ENCODE peak calls at places on chromosomes 5 and 9, in nine cellular contexts. B, U, D, V, O, L, N, K and H are unnamed samples. For H3K27me3, the result is how much of the 10 kb centered on the place peaks cover.

GRCh38 chr5:124996764-124997077 is 250.3 kb upstream of the ZNF608 start:
- DNase-seq in K (no peak), N (no peak), U (no peak), B (no peak), V (no peak), L (no peak), O (no peak), D (peak), H (no peak)

GRCh38 chr5:9125852-9126251 is 420.0 kb downstream of the SEMA5A start:
- DNase-seq in U (no peak), D (no peak), B (no peak), L (no peak), N (no peak), V (no peak), O (no peak), K (no peak), H (no peak)

GRCh38 chr5:59040007-59040803 is 457.3 kb downstream of the RAB3C start:
- DNase-seq in B (peak), O (no peak), N (no peak), K (no peak), U (peak), L (no peak), D (peak), V (no peak), H (peak)

GRCh38 chr9:82170871-82171270 is 182.3 kb downstream of the SPATA31D1 start:
- DNase-seq in D (no peak), O (no peak), K (no peak), L (no peak), V (no peak), N (no peak), U (no peak), B (no peak), H (no peak)

GRCh38 chr5:86463339-86463738 is 154.4 kb upstream of the COX7C start:
- DNase-seq in K (no peak), O (no peak), U (no peak), V (no peak), L (no peak), D (no peak), B (no peak), N (no peak), H (no peak)

GRCh38 chr9:129486496-129487306 is 134.2 kb downstream of the C9orf50 start:
- DNase-seq in B (peak), O (peak), U (peak), L (no peak), D (no peak), V (no peak), N (peak), K (peak), H (no peak)

GRCh38 chr9:115694014-115694413 is 459.6 kb upstream of the PAPPA start:
- DNase-seq in U (no peak), O (no peak), B (peak), K (no peak), D (no peak), L (no peak), V (no peak), N (no peak), H (no peak)

GRCh38 chr9:114055061-114055460 is 23.0 kb downstream of the AMBP start:
- DNase-seq in B (no peak), N (no peak), V (no peak), K (no peak), U (no peak), L (peak), D (no peak), O (no peak), H (no peak)

GRCh38 chr9:1042466-1042865 is 7.7 kb upstream of the DMRT2 start:
- DNase-seq in D (no peak), K (no peak), B (no peak), V (no peak), U (no peak), O (no peak), L (peak), N (no peak), H (no peak)

GRCh38 chr9:92682269-92682668 is 12.3 kb upstream of the IPPK start:
- DNase-seq in K (no peak), N (no peak), O (no peak), B (no peak), V (no peak), L (no peak), D (no peak), U (no peak), H (no peak)

GRCh38 chr9:127903557-127904475 is 4.4 kb upstream of the ST6GALNAC6 start:
- DNase-seq in U (peak), D (peak), B (peak), O (no peak), N (peak), K (peak), L (peak), V (no peak), H (peak)

GRCh38 chr9:92724528-92725265 is 39.9 kb downstream of the BICD2 start:
- DNase-seq in K (no peak), B (no peak), U (no peak), L (peak), V (no peak), O (no peak), N (no peak), D (no peak), H (no peak)

GRCh38 chr5:72284674-72285424 is 35.2 kb downstream of the MRPS27 start:
- DNase-seq in V (no peak), N (no peak), L (no peak), D (no peak), B (no peak), U (no peak), K (no peak), O (no peak), H (no peak)

GRCh38 chr5:73304381-73304780 is 131.4 kb downstream of the TMEM174 start:
- DNase-seq in O (no peak), K (no peak), L (no peak), B (no peak), N (no peak), V (no peak), D (no peak), U (no peak), H (no peak)
- H3K27me3 ChIP-seq in O (half or more), K (under half), L (half or more), B (under half), N (half or more), V (half or more), D (half or more), U (half or more), H (under half)

GRCh38 chr9:134707731-134708671 is 66.4 kb downstream of the COL5A1 start:
- DNase-seq in B (no peak), U (no peak), K (no peak), O (no peak), L (no peak), N (no peak), D (no peak), V (no peak), H (no peak)

GRCh38 chr9:134709512-134710270 is 68.1 kb downstream of the COL5A1 start:
- DNase-seq in B (peak), N (peak), L (no peak), O (peak), D (no peak), V (no peak), U (peak), K (peak), H (no peak)

GRCh38 chr9:134710271-134710540 is 68.6 kb downstream of the COL5A1 start:
- DNase-seq in O (no peak), L (no peak), K (no peak), B (no peak), U (no peak), N (no peak), D (no peak), V (no peak), H (no peak)

GRCh38 chr9:134707031-134707680 is 65.6 kb downstream of the COL5A1 start:
- DNase-seq in D (peak), L (peak), U (peak), V (no peak), O (peak), N (peak), K (peak), B (peak), H (no peak)

DNA sequence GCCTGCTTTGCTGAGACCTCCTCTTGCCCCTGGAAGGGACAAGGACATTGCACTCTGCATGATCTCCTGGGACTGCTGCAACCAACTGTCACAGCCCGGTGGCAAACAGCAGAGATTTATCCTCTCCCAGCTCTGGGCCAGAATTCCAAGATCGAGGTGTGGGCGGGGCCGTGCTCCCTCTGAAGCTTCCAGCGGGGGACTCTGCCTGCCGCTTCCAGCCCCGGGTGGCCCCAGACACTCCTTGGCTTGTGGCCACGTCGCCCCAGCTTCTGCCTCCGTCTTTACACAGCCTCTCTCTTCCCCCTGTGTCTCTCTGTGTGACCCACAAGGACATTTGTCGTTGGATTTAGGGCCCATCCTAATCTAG is 67.1 kb downstream of the COL5A1 start:
- DNase-seq in U (no peak), N (no peak), O (no peak), V (no peak), D (no peak), B (no peak), L (no peak), K (no peak), H (no peak)
- H3K27ac ChIP-seq in U (no peak), N (peak), O (peak), V (no peak), D (no peak), B (no peak), L (no peak), K (peak), H (no peak)

GRCh38 chr9:138049085-138049778 is 171.7 kb downstream of the CACNA1B start:
- DNase-seq in D (no peak), B (no peak), O (no peak), N (no peak), U (no peak), V (peak), L (peak), K (no peak), H (no peak)

GRCh38 chr9:138046641-138047301 is 169.2 kb downstream of the CACNA1B start:
- DNase-seq in L (peak), N (peak), O (no peak), B (no peak), U (no peak), D (no peak), V (no peak), K (no peak), H (no peak)

GRCh38 chr9:138045541-138046490 is 168.2 kb downstream of the CACNA1B start:
- DNase-seq in U (no peak), L (peak), N (peak), O (no peak), K (no peak), D (no peak), B (no peak), V (no peak), H (no peak)

GRCh38 chr9:138048184-138048583 is 170.6 kb downstream of the CACNA1B start:
- DNase-seq in D (no peak), O (no peak), B (no peak), V (no peak), K (no peak), U (no peak), L (no peak), N (no peak), H (no peak)

DNA sequence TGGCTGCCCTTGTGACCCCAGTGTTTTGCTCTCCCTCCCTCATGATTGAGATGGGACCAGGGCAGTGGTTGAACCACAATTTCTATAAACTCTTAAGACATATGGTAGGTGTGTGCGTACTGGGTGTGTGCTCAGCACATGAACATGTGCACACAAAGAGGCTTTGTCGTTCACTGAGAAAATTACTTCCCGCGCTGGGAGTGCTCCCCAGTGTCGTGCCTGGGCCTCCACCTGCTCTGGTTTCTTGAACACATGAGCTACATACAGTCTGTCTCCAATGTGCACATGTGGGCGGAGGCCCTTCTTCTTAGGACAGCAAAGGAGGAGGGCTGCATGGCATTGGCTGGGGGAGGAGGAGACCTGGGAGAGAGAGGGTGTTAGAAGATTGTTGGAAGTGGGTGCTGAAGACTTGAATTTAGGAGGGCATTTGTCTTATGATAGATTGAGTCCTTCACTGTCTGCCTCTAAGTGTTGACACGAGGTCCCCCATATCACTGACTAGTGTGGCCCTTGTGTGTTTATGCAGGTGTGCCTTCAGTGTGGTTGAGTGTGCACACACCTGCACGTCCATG is 170.0 kb downstream of the CACNA1B start:
- DNase-seq in B (no peak), D (no peak), V (peak), O (no peak), N (peak), L (peak), U (no peak), K (no peak), H (no peak)
- H3K27me3 ChIP-seq in B (under half), D (under half), V (under half), O (under half), N (under half), L (under half), U (under half), K (under half), H (under half)

DNA sequence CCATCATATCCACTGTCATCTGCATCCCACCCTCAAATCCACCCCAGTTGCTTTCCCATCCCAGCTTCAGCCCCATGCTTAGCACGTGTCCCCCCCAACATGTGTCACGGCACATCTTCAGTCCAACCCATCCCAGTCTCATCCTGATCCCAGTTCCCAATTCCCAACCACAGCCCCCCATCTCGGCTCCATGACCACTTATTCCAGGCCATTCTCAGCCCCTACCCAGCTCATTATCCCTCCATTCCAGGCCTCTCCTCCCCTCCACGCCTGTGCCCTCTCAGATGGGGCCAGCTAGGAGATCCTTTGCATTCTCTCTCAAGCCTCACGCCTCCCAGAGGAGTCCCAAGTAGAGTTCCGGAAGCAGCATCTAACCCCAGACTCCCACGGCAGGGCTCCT is 660 bp upstream of the DBN1 start:
- DNase-seq in L (no peak), V (no peak), U (no peak), K (no peak), D (no peak), O (peak), B (no peak), N (peak), H (no peak)
- H3K27ac ChIP-seq in L (no peak), V (no peak), U (peak), K (peak), D (no peak), O (peak), B (no peak), N (peak), H (no peak)

GRCh38 chr5:2167671-2168070 is 284.9 kb upstream of the IRX4 start:
- DNase-seq in U (no peak), L (no peak), D (no peak), V (no peak), O (no peak), K (no peak), B (no peak), N (no peak), H (no peak)
- H3K27me3 ChIP-seq in U (under half), L (under half), D (under half), V (under half), O (under half), K (under half), B (under half), N (under half), H (under half)

GRCh38 chr5:93576994-93577575 is 3.9 kb downstream of the NR2F1-AS1 start:
- DNase-seq in N (no peak), V (no peak), L (no peak), U (no peak), K (no peak), B (no peak), O (peak), D (no peak), H (no peak)

GRCh38 chr5:93577807-93578178 is 3.2 kb downstream of the NR2F1-AS1 start:
- DNase-seq in O (no peak), N (no peak), B (no peak), V (no peak), L (no peak), D (no peak), U (no peak), K (no peak), H (no peak)

GRCh38 chr5:93578813-93579560 is 2.0 kb downstream of the NR2F1-AS1 start:
- DNase-seq in U (peak), N (peak), V (no peak), K (no peak), B (peak), D (peak), L (peak), O (peak), H (no peak)

GRCh38 chr5:93579561-93580386 is 1.2 kb downstream of the NR2F1-AS1 start:
- DNase-seq in B (no peak), V (no peak), L (no peak), O (peak), D (peak), N (peak), K (no peak), U (no peak), H (peak)

DNA sequence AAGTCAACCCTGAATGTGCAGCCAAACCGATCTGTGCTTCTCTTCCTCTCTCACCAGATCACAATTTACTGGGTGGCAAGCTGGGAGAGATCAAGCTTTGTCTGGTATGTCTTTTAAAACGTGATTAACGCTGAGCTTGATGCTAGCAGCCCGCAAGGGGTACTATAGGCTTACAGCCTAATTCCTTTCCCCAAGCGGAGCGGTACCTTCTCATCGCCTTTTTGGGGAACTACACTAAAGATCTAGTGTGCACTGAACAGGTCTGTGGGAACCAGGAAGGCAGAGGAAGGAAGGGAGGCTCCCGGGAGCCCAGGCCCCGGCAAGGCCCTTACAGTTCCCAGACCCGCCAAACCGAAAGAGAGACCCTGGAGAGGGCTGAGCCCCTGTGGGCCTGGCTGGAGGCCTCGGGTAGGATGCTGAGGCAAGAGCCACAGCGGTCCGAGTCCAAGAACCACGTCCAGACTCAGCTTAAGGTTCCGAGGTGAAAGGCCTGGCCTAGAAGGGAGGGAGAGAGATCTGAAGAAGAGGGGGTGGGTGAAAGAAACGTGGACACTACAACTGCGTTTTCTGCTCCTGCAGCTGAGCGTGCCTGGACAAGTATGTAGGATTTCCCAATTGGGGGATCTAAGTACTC is 2.7 kb downstream of the NR2F1-AS1 start:
- DNase-seq in O (peak), K (no peak), U (no peak), N (no peak), L (no peak), B (no peak), V (no peak), D (no peak), H (no peak)
- H3K27ac ChIP-seq in O (peak), K (no peak), U (peak), N (peak), L (peak), B (peak), V (peak), D (no peak), H (no peak)